ENCODE peak calls at places on chromosomes 1 and 21, in nine cellular contexts. X is neural progenitor cell; K is lower lobe of right lung; L is CD8-positive, alpha-beta memory T cell; D is tibial artery; S is IMR-90; C is astrocyte; V is cardiac muscle cell; N is K562. T is an unnamed sample.

GRCh38 chr1:29974345-29974744 is 738.0 kb downstream of the PTPRU start:
- DNase-seq in X (peak; percentile 32), K (no peak), L (no peak), D (no peak), S (peak; percentile 88), C (peak; percentile 96), V (peak; percentile 37), N (no peak), T (no peak)

GRCh38 chr1:21631944-21632887 is 36.9 kb downstream of the RAP1GAP start:
- DNase-seq in X (no peak), K (no peak), L (no peak), D (no peak), S (no peak), C (no peak), V (peak; percentile 27), N (peak; percentile 95), T (no peak)

GRCh38 chr1:2350486-2350885 is 40.9 kb downstream of the MORN1 start:
- DNase-seq in X (no peak), K (peak; percentile 23), L (no peak), D (peak; percentile 11), S (no peak), C (no peak), V (no peak), N (no peak), T (no peak)

GRCh38 chr1:101314244-101314643 is 77.4 kb downstream of the S1PR1 start:
- DNase-seq in X (no peak), K (no peak), L (no peak), D (no peak), S (peak; percentile 62), C (peak; percentile 19), V (peak; percentile 51), N (no peak), T (no peak)

GRCh38 chr1:21814981-21815583 is 3.0 kb downstream of the LDLRAD2 start:
- DNase-seq in X (no peak), K (peak; percentile 48), L (no peak), D (no peak), S (no peak), C (no peak), V (no peak), N (no peak), T (no peak)

GRCh38 chr1:218557731-218558130 is 212.6 kb downstream of the TGFB2 start:
- DNase-seq in X (no peak), K (no peak), L (no peak), D (no peak), S (no peak), C (peak; percentile 40), V (peak; percentile 71), N (peak; percentile 6), T (no peak)

GRCh38 chr1:53084589-53084971 is 22.6 kb downstream of the PODN start:
- DNase-seq in X (no peak), K (no peak), L (peak; percentile 13), D (no peak), S (no peak), C (no peak), V (no peak), N (no peak), T (no peak)

GRCh38 chr1:159140474-159140873 is 30.9 kb upstream of the CADM3 start:
- DNase-seq in X (no peak), K (no peak), L (no peak), D (no peak), S (no peak), C (no peak), V (no peak), N (no peak), T (no peak)

GRCh38 chr1:228104526-228105251 is 1.6 kb upstream of the C1orf35 start:
- DNase-seq in X (no peak), K (no peak), L (no peak), D (no peak), S (no peak), C (no peak), V (no peak), N (no peak), T (no peak)
- H3K27me3 ChIP-seq in X (peaks cover under 1% of the 10 kb centered on the region), K (no peaks in the 10 kb centered on the region), L (no peaks in the 10 kb centered on the region), D (no peaks in the 10 kb centered on the region), S (no peaks in the 10 kb centered on the region), C (no peaks in the 10 kb centered on the region), V (no peaks in the 10 kb centered on the region), N (no peaks in the 10 kb centered on the region), T (no peaks in the 10 kb centered on the region)

GRCh38 chr1:47417129-47418044 is 1.3 kb downstream of the FOXE3 start:
- DNase-seq in X (no peak), K (no peak), L (no peak), D (no peak), S (no peak), C (no peak), V (no peak), N (no peak), T (no peak)

GRCh38 chr1:47415728-47416318 is at the start of gene FOXE3:
- DNase-seq in X (no peak), K (no peak), L (no peak), D (no peak), S (no peak), C (no peak), V (no peak), N (no peak), T (no peak)

GRCh38 chr1:47416319-47417128 is 439 bp downstream of the FOXE3 start:
- DNase-seq in X (peak; percentile 68), K (no peak), L (no peak), D (no peak), S (no peak), C (no peak), V (no peak), N (no peak), T (no peak)

GRCh38 chr1:47418681-47419272 is 2.7 kb downstream of the FOXE3 start:
- DNase-seq in X (no peak), K (no peak), L (no peak), D (no peak), S (peak; percentile 20), C (no peak), V (no peak), N (no peak), T (no peak)

GRCh38 chr1:47418122-47418521 is 2.0 kb downstream of the FOXE3 start:
- DNase-seq in X (no peak), K (no peak), L (no peak), D (no peak), S (no peak), C (no peak), V (no peak), N (no peak), T (no peak)
- H3K27me3 ChIP-seq in X (peaks cover 100% of the 10 kb centered on the region), K (peaks cover 39% of the 10 kb centered on the region), L (peaks cover 10% of the 10 kb centered on the region), D (peaks cover 46% of the 10 kb centered on the region), S (peaks cover 48% of the 10 kb centered on the region), C (peaks cover 56% of the 10 kb centered on the region), V (peaks cover 100% of the 10 kb centered on the region), N (peaks cover 76% of the 10 kb centered on the region), T (peaks cover 4% of the 10 kb centered on the region)

GRCh38 chr1:14498839-14499238 is 99.6 kb upstream of the KAZN start:
- DNase-seq in X (no peak), K (no peak), L (no peak), D (no peak), S (no peak), C (no peak), V (no peak), N (no peak), T (no peak)

GRCh38 chr1:14504517-14504916 is 94.0 kb upstream of the KAZN start:
- DNase-seq in X (no peak), K (no peak), L (no peak), D (no peak), S (no peak), C (no peak), V (no peak), N (no peak), T (no peak)

GRCh38 chr1:14500041-14500440 is 98.4 kb upstream of the KAZN start:
- DNase-seq in X (no peak), K (no peak), L (no peak), D (no peak), S (no peak), C (no peak), V (no peak), N (no peak), T (no peak)

GRCh38 chr1:14499312-14500040 is 99.0 kb upstream of the KAZN start:
- DNase-seq in X (no peak), K (no peak), L (no peak), D (no peak), S (no peak), C (no peak), V (no peak), N (no peak), T (no peak)

GRCh38 chr1:14500912-14501311 is 97.6 kb upstream of the KAZN start:
- DNase-seq in X (no peak), K (no peak), L (no peak), D (no peak), S (no peak), C (no peak), V (no peak), N (no peak), T (no peak)
- H3K27me3 ChIP-seq in X (no peaks in the 10 kb centered on the region), K (no peaks in the 10 kb centered on the region), L (no peaks in the 10 kb centered on the region), D (peaks cover 47% of the 10 kb centered on the region), S (peaks cover 1% of the 10 kb centered on the region), C (no peaks in the 10 kb centered on the region), V (no peaks in the 10 kb centered on the region), N (peaks cover 16% of the 10 kb centered on the region), T (no peaks in the 10 kb centered on the region)

GRCh38 chr1:98046031-98046641 is 125.3 kb upstream of the DPYD start:
- DNase-seq in X (peak; percentile 71), K (peak; percentile 40), L (no peak), D (no peak), S (peak; percentile 51), C (peak; percentile 48), V (peak; percentile 63), N (no peak), T (no peak)
- H3K27me3 ChIP-seq in X (peaks cover 91% of the 10 kb centered on the region), K (peaks cover 73% of the 10 kb centered on the region), L (peaks cover 55% of the 10 kb centered on the region), D (peaks cover 69% of the 10 kb centered on the region), S (no peaks in the 10 kb centered on the region), C (no peaks in the 10 kb centered on the region), V (peaks cover 98% of the 10 kb centered on the region), N (no peaks in the 10 kb centered on the region), T (peaks cover 14% of the 10 kb centered on the region)

DNA sequence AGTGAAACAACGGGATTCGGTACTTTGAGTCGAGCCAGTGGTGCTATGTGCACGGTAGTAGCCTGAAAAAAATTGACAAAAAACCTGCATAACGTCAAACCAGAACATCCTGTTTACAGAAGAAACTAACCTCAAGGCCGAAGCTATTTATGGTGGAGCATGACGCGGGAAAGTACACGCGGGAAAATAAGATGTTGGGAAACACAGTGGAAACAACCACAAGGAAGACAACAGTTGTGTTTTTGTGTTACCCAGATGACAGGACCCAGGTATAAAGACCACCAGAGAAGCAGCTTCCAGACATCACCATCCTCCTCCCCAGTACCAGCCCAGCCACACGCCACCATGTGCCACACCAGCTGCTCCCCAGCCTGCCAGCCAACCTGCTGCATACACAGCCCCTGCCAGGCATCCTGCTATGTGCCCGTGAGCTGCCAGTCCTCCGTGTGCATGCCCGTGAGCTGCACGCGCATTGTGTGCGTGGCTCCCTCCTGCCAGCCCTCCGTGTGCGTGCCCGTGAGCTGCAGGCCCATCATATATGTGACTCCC is at the start of gene KRTAP12-3:
- DNase-seq in X (no peak), K (no peak), L (peak; percentile 64), D (no peak), S (peak; percentile 7), C (no peak), V (no peak), N (no peak), T (no peak)
- H3K27me3 ChIP-seq in X (no peaks in the 10 kb centered on the region), K (peaks cover 27% of the 10 kb centered on the region), L (no peaks in the 10 kb centered on the region), D (peaks cover 14% of the 10 kb centered on the region), S (peaks cover 2% of the 10 kb centered on the region), C (no peaks in the 10 kb centered on the region), V (no peaks in the 10 kb centered on the region), N (peaks cover 26% of the 10 kb centered on the region), T (no peaks in the 10 kb centered on the region)

GRCh38 chr1:914253-914890 is 9.4 kb upstream of the SAMD11 start:
- DNase-seq in X (no peak), K (no peak), L (no peak), D (peak; percentile 17), S (no peak), C (no peak), V (no peak), N (no peak), T (no peak)
- H3K27me3 ChIP-seq in X (peaks cover 91% of the 10 kb centered on the region), K (peaks cover 93% of the 10 kb centered on the region), L (peaks cover 6% of the 10 kb centered on the region), D (peaks cover 86% of the 10 kb centered on the region), S (no peaks in the 10 kb centered on the region), C (peaks cover 25% of the 10 kb centered on the region), V (no peaks in the 10 kb centered on the region), N (peaks cover 60% of the 10 kb centered on the region), T (no peaks in the 10 kb centered on the region)

GRCh38 chr1:51313268-51313852 is 17.0 kb downstream of the TTC39A start:
- DNase-seq in X (peak; percentile 27), K (peak; percentile 35), L (no peak), D (no peak), S (no peak), C (no peak), V (peak; percentile 25), N (no peak), T (no peak)
- H3K27me3 ChIP-seq in X (no peaks in the 10 kb centered on the region), K (no peaks in the 10 kb centered on the region), L (no peaks in the 10 kb centered on the region), D (no peaks in the 10 kb centered on the region), S (no peaks in the 10 kb centered on the region), C (no peaks in the 10 kb centered on the region), V (no peaks in the 10 kb centered on the region), N (no peaks in the 10 kb centered on the region), T (no peaks in the 10 kb centered on the region)

T was measured in ascending aorta.